ENCODE peak calls at places on chromosomes 6 and 20, in ten cellular contexts. T is fibroblast of mammary gland; E is neural crest cell; G is NCI-H1105; K is activated CD4-positive, alpha-beta T cell treated with anti-CD3 and anti-CD28 coated beads, Interleukin-2, amount 50 U/mL, for 1 hour; W is mucosa of gallbladder; M is stimulated activated CD4-positive, alpha-beta T cell treated with anti-CD3 and anti-CD28 coated beads, Interleukin-2, amount 100 ng/mL, for 48 hours; F is activated gamma-delta T cell treated with Interleukin-2 at 50 U/mL for 16 hours; U is effector CD8-positive, alpha-beta T cell; Z is activated T-cell treated with anti-CD3 and anti-CD28 coated beads for 48 hours. D is an unnamed sample.
A peak's percentile ranks its signal among the peaks of the same experiment; 100 is the strongest.

GRCh38 chr20:59598625-59599310 is 5.6 kb upstream of the PHACTR3 start:
- DNase-seq in K (peak; percentile 4), G (peak; percentile 59), T (peak; percentile 24), U (no peak), M (peak; percentile 21), E (peak; percentile 40), Z (peak; percentile 21), F (no peak), W (peak; percentile 42), D (no peak)

GRCh38 chr6:166442131-166442530 is 59.4 kb upstream of the MPC1 start:
- DNase-seq in E (no peak), K (no peak), W (no peak), G (no peak), Z (no peak), T (no peak), U (no peak), F (no peak), M (no peak), D (no peak)

GRCh38 chr6:153117986-153118886 is 12.8 kb downstream of the RGS17 start:
- DNase-seq in F (no peak), U (no peak), G (no peak), T (peak; percentile 94), E (no peak), K (no peak), M (no peak), Z (no peak), W (no peak), D (no peak)

GRCh38 chr20:59159091-59159821 is 4.4 kb upstream of the ZNF831 start:
- DNase-seq in F (peak; percentile 77), U (peak; percentile 59), K (peak; percentile 69), G (no peak), Z (no peak), W (no peak), E (no peak), M (no peak), T (no peak), D (no peak)

GRCh38 chr20:44621325-44621724 is 30.2 kb downstream of the ADA start:
- DNase-seq in F (no peak), M (no peak), Z (no peak), E (no peak), G (no peak), T (no peak), W (no peak), U (no peak), K (no peak), D (no peak)

GRCh38 chr20:58374906-58375760 is 13.9 kb upstream of the VAPB start:
- DNase-seq in F (no peak), K (no peak), G (no peak), Z (no peak), T (no peak), W (no peak), U (no peak), M (no peak), E (no peak), D (no peak)

GRCh38 chr6:14641401-14641800 is 523.8 kb downstream of the CD83 start:
- DNase-seq in F (no peak), W (no peak), U (no peak), G (no peak), E (no peak), K (no peak), T (no peak), M (no peak), Z (no peak), D (no peak)

GRCh38 chr6:123118811-123119210 is 122.8 kb downstream of the CLVS2 start:
- DNase-seq in W (no peak), U (no peak), K (no peak), G (no peak), M (no peak), Z (no peak), F (no peak), E (no peak), T (no peak), D (peak; percentile 73)

GRCh38 chr6:147053311-147053921 is 150.8 kb upstream of the STXBP5 start:
- DNase-seq in T (peak; percentile 65), M (no peak), G (no peak), E (no peak), U (no peak), K (no peak), F (no peak), Z (no peak), W (no peak), D (no peak)

GRCh38 chr6:1610497-1611321 is 994 bp downstream of the FOXC1 start:
- DNase-seq in W (no peak), G (no peak), T (no peak), U (no peak), K (no peak), F (no peak), E (no peak), Z (no peak), M (no peak), D (no peak)

D was measured in DMS153.